ENCODE peak calls at places on chromosomes 2 and 18, in eight cellular contexts. J is IMR-90; W is dorsolateral prefrontal cortex; V is tibial nerve; P is brain microvascular endothelial cell; M is psoas muscle; T is CD8-positive, alpha-beta T cell; Y is lower lobe of right lung. K is an unnamed sample.

GRCh38 chr2:15116830-15117229 is 444.3 kb downstream of the NBAS start:
- DNase-seq in J (no peak), W (no peak), V (no peak), P (no peak), M (no peak), T (no peak), Y (no peak), K (no peak)

GRCh38 chr2:64859208-64860161 is 129.7 kb upstream of the SLC1A4 start:
- DNase-seq in J (peak; percentile 87), W (peak; percentile 26), V (peak; percentile 79), P (peak; percentile 72), M (peak; percentile 95), T (no peak), Y (peak; percentile 94), K (peak; percentile 83)

GRCh38 chr18:63472380-63472779 is 4.4 kb upstream of the SERPINB5 start:
- DNase-seq in J (no peak), W (no peak), V (no peak), P (no peak), M (no peak), T (no peak), Y (no peak), K (no peak)

GRCh38 chr2:127392828-127393578 is 5.2 kb upstream of the MAP3K2 start:
- DNase-seq in J (no peak), W (no peak), V (no peak), P (no peak), M (no peak), T (no peak), Y (no peak), K (no peak)

GRCh38 chr18:74498712-74499629 is 2.8 kb downstream of the CNDP2 start:
- DNase-seq in J (no peak), W (no peak), V (no peak), P (no peak), M (no peak), T (peak; percentile 71), Y (peak; percentile 88), K (no peak)

GRCh38 chr2:27245620-27246019 is 17.2 kb downstream of the SLC30A3 start:
- DNase-seq in J (no peak), W (no peak), V (no peak), P (no peak), M (no peak), T (no peak), Y (no peak), K (no peak)

GRCh38 chr2:46239847-46240181 is 57.4 kb upstream of the EPAS1 start:
- DNase-seq in J (no peak), W (no peak), V (no peak), P (no peak), M (no peak), T (peak; percentile 22), Y (no peak), K (no peak)

GRCh38 chr2:49241506-49241905 is 87.2 kb upstream of the FSHR start:
- DNase-seq in J (peak; percentile 32), W (no peak), V (no peak), P (no peak), M (no peak), T (no peak), Y (no peak), K (no peak)

GRCh38 chr2:182302174-182302573 is 124.7 kb downstream of the PDE1A start:
- DNase-seq in J (peak; percentile 90), W (no peak), V (no peak), P (peak; percentile 78), M (no peak), T (no peak), Y (no peak), K (no peak)

GRCh38 chr2:40129725-40130124 is 322.2 kb downstream of the SLC8A1 start:
- DNase-seq in J (no peak), W (no peak), V (no peak), P (no peak), M (no peak), T (no peak), Y (no peak), K (no peak)

GRCh38 chr2:109317471-109318090 is 188.6 kb downstream of the SH3RF3 start:
- DNase-seq in J (peak; percentile 58), W (no peak), V (no peak), P (no peak), M (no peak), T (no peak), Y (no peak), K (no peak)

GRCh38 chr2:190718652-190719526 is 70.0 kb downstream of the NAB1 start:
- DNase-seq in J (peak; percentile 81), W (no peak), V (no peak), P (peak; percentile 66), M (peak; percentile 59), T (no peak), Y (no peak), K (peak; percentile 40)

GRCh38 chr2:239979243-239980023 is 45.7 kb downstream of the NDUFA10 start:
- DNase-seq in J (no peak), W (no peak), V (no peak), P (peak; percentile 25), M (no peak), T (no peak), Y (no peak), K (no peak)

GRCh38 chr2:112217854-112218253 is 37.0 kb downstream of the ZC3H8 start:
- DNase-seq in J (no peak), W (no peak), V (no peak), P (no peak), M (no peak), T (no peak), Y (no peak), K (no peak)
- TF ChIP-seq CTCF in J (no peak), W (no peak), V (no peak), P (no peak), M (no peak), T (no peak), Y (no peak), K (no peak)

GRCh38 chr2:152354069-152354755 is 19.2 kb downstream of the FMNL2 start:
- DNase-seq in J (no peak), W (no peak), V (no peak), P (peak; percentile 22), M (no peak), T (no peak), Y (no peak), K (no peak)

GRCh38 chr2:152352616-152353015 is 17.6 kb downstream of the FMNL2 start:
- DNase-seq in J (no peak), W (no peak), V (no peak), P (no peak), M (no peak), T (no peak), Y (no peak), K (no peak)

GRCh38 chr2:152353364-152353763 is 18.4 kb downstream of the FMNL2 start:
- DNase-seq in J (no peak), W (no peak), V (no peak), P (no peak), M (no peak), T (no peak), Y (no peak), K (no peak)

GRCh38 chr2:152354909-152355308 is 19.9 kb downstream of the FMNL2 start:
- DNase-seq in J (no peak), W (no peak), V (no peak), P (no peak), M (no peak), T (no peak), Y (no peak), K (no peak)

DNA sequence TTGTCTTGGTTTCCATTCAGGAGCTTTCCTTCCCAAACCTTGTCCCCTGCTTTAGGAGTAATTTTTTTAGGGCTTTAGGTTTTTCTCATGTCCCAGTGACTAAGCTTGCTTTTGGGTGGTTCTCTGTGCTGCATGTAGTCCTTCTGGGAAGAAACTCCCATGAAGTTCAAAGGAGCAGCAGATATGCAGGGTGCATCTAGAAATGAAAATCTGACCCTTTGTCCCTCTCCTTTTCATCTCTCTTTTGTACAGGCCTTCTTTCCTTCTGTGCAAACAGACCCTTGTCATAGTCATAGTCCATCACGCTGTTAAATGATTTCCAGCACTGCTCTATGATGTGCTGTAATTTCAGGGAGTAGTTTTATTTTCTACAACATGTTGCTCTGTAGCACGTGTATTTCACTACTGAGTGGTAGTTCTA is 20.4 kb downstream of the FMNL2 start:
- DNase-seq in J (no peak), W (no peak), V (no peak), P (no peak), M (no peak), T (no peak), Y (no peak), K (no peak)
- H3K4me3 ChIP-seq in J (no peak overlapping the region), W (no peak overlapping the region), V (no peak overlapping the region), P (no peak overlapping the region), M (no peak overlapping the region), T (no peak overlapping the region), Y (no peak overlapping the region), K (no peak overlapping the region)

GRCh38 chr18:22169889-22170420 is 566 bp downstream of the GATA6 start:
- DNase-seq in J (peak; percentile 53), W (no peak), V (no peak), P (no peak), M (peak; percentile 53), T (no peak), Y (no peak), K (peak; percentile 60)
- H3K27me3 ChIP-seq in J (peaks cover 38% of the 10 kb centered on the region), W (peaks cover 95% of the 10 kb centered on the region), V (peaks cover 9% of the 10 kb centered on the region), P (peaks cover 29% of the 10 kb centered on the region), M (peaks cover 95% of the 10 kb centered on the region), T (peaks cover 37% of the 10 kb centered on the region), Y (peaks cover 63% of the 10 kb centered on the region), K (no peaks in the 10 kb centered on the region)

DNA sequence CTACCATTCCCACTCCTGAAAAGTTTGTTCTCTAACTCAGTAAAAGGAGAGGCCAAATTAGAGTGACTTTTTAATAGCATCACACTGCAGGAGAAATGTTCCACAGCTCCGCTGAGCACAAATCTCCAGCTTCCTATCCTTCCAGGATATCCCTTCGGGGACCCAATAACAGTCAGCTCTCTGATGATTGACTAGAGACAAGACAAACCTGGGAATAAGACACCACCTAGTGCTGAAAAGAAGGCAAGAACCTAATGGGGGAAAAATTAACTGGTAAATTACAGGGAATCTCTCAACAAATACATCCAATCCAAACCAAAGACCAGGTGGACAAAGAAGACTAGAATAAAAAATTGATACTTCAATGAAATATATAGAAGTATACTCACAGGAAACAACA is 977.1 kb upstream of the SOX11 start:
- DNase-seq in J (no peak), W (no peak), V (no peak), P (peak; percentile 42), M (no peak), T (no peak), Y (no peak), K (no peak)
- TF ChIP-seq CTCF in J (no peak), W (no peak), V (no peak), P (peak; percentile 36), M (no peak), T (no peak), Y (no peak), K (no peak)

GRCh38 chr2:136901732-136902131 is 136.4 kb downstream of the THSD7B start:
- DNase-seq in J (no peak), W (no peak), V (no peak), P (no peak), M (no peak), T (no peak), Y (no peak), K (no peak)
- H3K4me3 ChIP-seq in J (no peak overlapping the region), W (no peak overlapping the region), V (no peak overlapping the region), P (no peak overlapping the region), M (no peak overlapping the region), T (no peak overlapping the region), Y (no peak overlapping the region), K (no peak overlapping the region)